ENCODE peak calls at places on chromosomes 12 and 14, in five cellular contexts. O is amniotic stem cell, W is DMS79, Q is T-cell, S is stomach. G is an unnamed sample.

GRCh38 chr12:77406131-77406905 is 340.9 kb upstream of the E2F7 start:
- DNase-seq in S (no peak), Q (no peak), O (no peak), W (no peak), G (no peak)

GRCh38 chr12:11833174-11833895 is 183.9 kb downstream of the ETV6 start:
- DNase-seq in S (no peak), W (no peak), Q (no peak), O (no peak), G (no peak)

GRCh38 chr12:89951694-89952060 is 243.0 kb upstream of the ATP2B1 start:
- DNase-seq in S (no peak), O (no peak), W (no peak), Q (no peak), G (no peak)

GRCh38 chr14:88380405-88380804 is 5.1 kb upstream of the SPATA7 start:
- DNase-seq in W (no peak), Q (no peak), O (no peak), S (no peak), G (no peak)

GRCh38 chr12:64018524-64018923 is 174.0 kb downstream of the SRGAP1 start:
- DNase-seq in W (no peak), S (no peak), Q (no peak), O (no peak), G (no peak)

GRCh38 chr14:87785868-87786267 is 207.1 kb downstream of the GALC start:
- DNase-seq in O (no peak), S (no peak), W (no peak), Q (no peak), G (no peak)

GRCh38 chr14:52080817-52081755 is 12.2 kb upstream of the NID2 start:
- DNase-seq in O (peak), Q (no peak), S (no peak), W (peak), G (peak)

GRCh38 chr14:97177016-97177415 is 379.8 kb downstream of the VRK1 start:
- DNase-seq in S (no peak), Q (peak), W (no peak), O (no peak), G (no peak)

GRCh38 chr12:113149361-113150150 is at the start of gene CFAP73:
- DNase-seq in W (peak), S (peak), Q (no peak), O (peak), G (peak)

GRCh38 chr12:102439391-102440108 is 40.8 kb downstream of the IGF1 start:
- DNase-seq in W (no peak), S (no peak), Q (no peak), O (no peak), G (no peak)

GRCh38 chr14:64536488-64537245 is 3.9 kb upstream of the HSPA2 start:
- DNase-seq in Q (no peak), O (no peak), S (no peak), W (no peak), G (no peak)

GRCh38 chr12:57027011-57027804 is 10.9 kb upstream of the TAC3 start:
- DNase-seq in S (no peak), O (no peak), W (no peak), Q (no peak), G (no peak)